ENCODE peak calls at places on chromosomes 11 and 22, in ten cellular contexts. Z is SK-N-SH; X is pancreas; W is CD8-positive, alpha-beta T cell; A is cardiac muscle cell; M is astrocyte; J is fibroblast of lung; H is SJCRH30; Y is Caco-2; P is CD8-positive, alpha-beta memory T cell. R is an unnamed sample. For H3K36me3, the result is how much of the 10 kb centered on the place peaks cover.

GRCh38 chr11:111735262-111736116 is 30.7 kb downstream of the PPP2R1B start:
- DNase-seq in Z (peak), X (peak), W (no peak), A (peak), M (peak), J (peak), H (peak), Y (no peak), P (no peak), R (no peak)

GRCh38 chr22:45503816-45504702 is 1.4 kb downstream of the FBLN1 start:
- DNase-seq in Z (peak), X (no peak), W (no peak), A (peak), M (peak), J (peak), H (peak), Y (no peak), P (no peak), R (no peak)

GRCh38 chr11:10382518-10382917 is 72.5 kb upstream of the AMPD3 start:
- DNase-seq in Z (no peak), X (no peak), W (no peak), A (no peak), M (no peak), J (no peak), H (no peak), Y (peak), P (no peak), R (no peak)

GRCh38 chr11:130781906-130782305 is 134.4 kb downstream of the SNX19 start:
- DNase-seq in Z (no peak), X (no peak), W (no peak), A (no peak), M (peak), J (peak), H (no peak), Y (no peak), P (no peak), R (no peak)

GRCh38 chr11:1344056-1344635 is 34.7 kb upstream of the TOLLIP start:
- DNase-seq in Z (no peak), X (no peak), W (no peak), A (no peak), M (no peak), J (no peak), H (no peak), Y (no peak), P (no peak), R (no peak)

GRCh38 chr11:36065436-36065835 is 121.6 kb downstream of the LDLRAD3 start:
- DNase-seq in Z (no peak), X (no peak), W (no peak), A (peak), M (no peak), J (no peak), H (no peak), Y (no peak), P (no peak), R (no peak)

GRCh38 chr22:21446128-21446826 is 20.9 kb upstream of the TMEM191C start:
- DNase-seq in Z (no peak), X (peak), W (no peak), A (no peak), M (no peak), J (no peak), H (no peak), Y (peak), P (no peak), R (no peak)

GRCh38 chr11:20235164-20235563 is 74.9 kb upstream of the DBX1 start:
- DNase-seq in Z (no peak), X (no peak), W (no peak), A (no peak), M (no peak), J (no peak), H (peak), Y (no peak), P (no peak), R (no peak)

GRCh38 chr11:77197626-77198320 is 69.7 kb downstream of the MYO7A start:
- DNase-seq in Z (no peak), X (no peak), W (no peak), A (no peak), M (no peak), J (no peak), H (no peak), Y (no peak), P (peak), R (no peak)

GRCh38 chr11:109423114-109423859 is 1.3 kb downstream of the C11orf87 start:
- DNase-seq in Z (peak), X (no peak), W (no peak), A (peak), M (no peak), J (peak), H (no peak), Y (no peak), P (no peak), R (peak)

GRCh38 chr11:124082371-124082770 is 32.9 kb upstream of the VWA5A start:
- DNase-seq in Z (no peak), X (no peak), W (no peak), A (no peak), M (no peak), J (no peak), H (no peak), Y (no peak), P (no peak), R (no peak)

DNA sequence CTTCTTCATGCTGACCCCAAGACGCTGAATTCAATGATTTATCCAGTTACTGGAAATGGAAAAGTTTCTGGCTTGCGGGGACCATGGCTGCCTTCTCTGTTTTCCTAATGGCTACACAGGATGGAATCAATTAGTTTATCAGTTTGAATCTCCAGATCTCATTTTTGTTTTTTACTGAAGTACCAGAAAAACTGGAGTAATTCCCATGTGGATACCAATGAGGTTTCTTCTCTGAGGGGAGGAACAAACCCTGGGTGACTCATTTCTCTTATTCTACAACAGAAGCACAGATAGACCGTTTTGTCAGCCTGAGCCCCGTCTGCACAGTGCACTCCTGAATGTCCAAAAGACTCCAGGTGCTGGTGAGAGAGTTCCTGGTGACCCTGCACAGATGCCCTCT is 3.4 kb downstream of the ZNF195 start:
- DNase-seq in Z (peak), X (no peak), W (no peak), A (peak), M (peak), J (no peak), H (no peak), Y (no peak), P (no peak), R (no peak)
- H3K36me3 ChIP-seq in Z (half or more), X (under half), W (under half), A (under half), M (under half), J (under half), H (half or more), Y (under half), P (under half), R (under half)

GRCh38 chr22:33272180-33272579 is 214.0 kb upstream of the SYN3 start:
- DNase-seq in Z (no peak), X (peak), W (no peak), A (no peak), M (no peak), J (no peak), H (no peak), Y (no peak), P (no peak), R (no peak)
- H3K4me3 ChIP-seq in Z (no peak), X (no peak), W (no peak), A (no peak), M (no peak), J (no peak), H (no peak), Y (no peak), P (no peak), R (peak)

GRCh38 chr11:3747704-3748103 is 49.6 kb downstream of the NUP98 start:
- DNase-seq in Z (no peak), X (no peak), W (no peak), A (peak), M (peak), J (peak), H (no peak), Y (no peak), P (no peak), R (no peak)
- H3K36me3 ChIP-seq in Z (half or more), X (under half), W (under half), A (half or more), M (under half), J (under half), H (half or more), Y (under half), P (under half), R (under half)

DNA sequence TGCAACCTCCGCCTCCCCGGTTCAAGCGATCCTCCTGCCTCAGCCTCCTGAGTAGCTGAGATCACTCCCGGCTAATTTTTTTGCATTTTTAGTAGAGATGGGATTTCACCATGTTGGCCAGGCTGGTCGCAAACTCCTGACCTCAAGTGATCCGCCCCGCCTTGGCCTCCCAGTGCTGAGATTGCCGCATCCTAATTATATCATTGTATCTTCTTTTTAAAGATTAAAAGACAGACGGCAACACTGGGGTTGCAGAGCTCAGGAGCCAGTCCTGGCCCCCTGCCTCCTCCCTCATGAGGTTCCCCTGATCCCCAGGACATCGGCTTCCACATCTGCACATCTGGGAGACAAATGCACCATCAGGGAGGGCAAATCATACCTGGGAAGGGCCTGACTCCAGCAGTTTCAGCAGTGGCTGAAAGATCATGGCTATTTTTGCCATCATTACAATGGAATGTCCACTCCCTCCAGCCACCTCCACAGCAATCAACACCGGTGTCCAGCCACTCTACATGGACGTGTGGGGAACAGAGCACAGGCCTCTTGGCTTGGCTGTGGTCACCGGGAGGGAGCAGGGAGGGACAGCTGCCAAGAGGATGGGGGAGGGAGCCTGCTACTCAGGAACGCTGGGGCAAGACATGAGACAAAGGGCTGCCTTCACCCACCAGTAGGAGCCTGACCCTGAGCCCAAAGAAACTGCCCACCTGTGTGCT is 9.2 kb upstream of the CELSR1 start:
- DNase-seq in Z (no peak), X (peak), W (no peak), A (peak), M (peak), J (peak), H (peak), Y (no peak), P (no peak), R (no peak)
- H3K4me3 ChIP-seq in Z (no peak), X (no peak), W (no peak), A (no peak), M (no peak), J (no peak), H (no peak), Y (no peak), P (no peak), R (no peak)

GRCh38 chr22:24066872-24067271 is 55.8 kb downstream of the CABIN1 start:
- DNase-seq in Z (no peak), X (no peak), W (no peak), A (no peak), M (no peak), J (no peak), H (no peak), Y (no peak), P (no peak), R (no peak)

GRCh38 chr22:24067587-24068376 is 56.7 kb downstream of the CABIN1 start:
- DNase-seq in Z (no peak), X (peak), W (no peak), A (no peak), M (no peak), J (no peak), H (no peak), Y (no peak), P (no peak), R (no peak)

GRCh38 chr22:24068377-24068680 is 57.2 kb downstream of the CABIN1 start:
- DNase-seq in Z (no peak), X (no peak), W (no peak), A (no peak), M (no peak), J (no peak), H (peak), Y (no peak), P (no peak), R (no peak)

GRCh38 chr22:24063986-24064385 is 52.9 kb downstream of the CABIN1 start:
- DNase-seq in Z (no peak), X (no peak), W (no peak), A (no peak), M (no peak), J (no peak), H (no peak), Y (no peak), P (peak), R (no peak)

DNA sequence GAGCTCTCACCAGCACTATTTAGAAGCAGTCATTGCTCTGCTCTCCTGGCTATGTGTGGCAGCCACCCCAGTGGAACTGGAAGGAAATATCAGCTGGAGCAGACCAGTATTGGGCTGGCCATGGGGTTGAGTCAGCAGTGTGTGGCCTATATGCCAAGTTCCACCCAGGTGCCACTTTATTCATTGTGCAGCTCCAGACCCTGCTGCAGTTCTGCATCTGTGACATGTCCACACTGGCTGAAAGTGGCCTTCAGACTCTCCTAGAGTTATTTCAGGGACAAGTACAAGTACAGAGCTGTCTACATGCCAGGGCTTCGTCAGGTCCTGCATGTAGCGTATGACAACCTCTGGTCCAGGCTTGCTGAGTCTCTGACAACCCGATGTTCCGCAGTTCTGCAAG is 55.2 kb downstream of the CABIN1 start:
- DNase-seq in Z (no peak), X (no peak), W (no peak), A (no peak), M (no peak), J (no peak), H (no peak), Y (no peak), P (peak), R (no peak)
- H3K36me3 ChIP-seq in Z (under half), X (under half), W (under half), A (under half), M (under half), J (under half), H (under half), Y (under half), P (half or more), R (under half)

DNA sequence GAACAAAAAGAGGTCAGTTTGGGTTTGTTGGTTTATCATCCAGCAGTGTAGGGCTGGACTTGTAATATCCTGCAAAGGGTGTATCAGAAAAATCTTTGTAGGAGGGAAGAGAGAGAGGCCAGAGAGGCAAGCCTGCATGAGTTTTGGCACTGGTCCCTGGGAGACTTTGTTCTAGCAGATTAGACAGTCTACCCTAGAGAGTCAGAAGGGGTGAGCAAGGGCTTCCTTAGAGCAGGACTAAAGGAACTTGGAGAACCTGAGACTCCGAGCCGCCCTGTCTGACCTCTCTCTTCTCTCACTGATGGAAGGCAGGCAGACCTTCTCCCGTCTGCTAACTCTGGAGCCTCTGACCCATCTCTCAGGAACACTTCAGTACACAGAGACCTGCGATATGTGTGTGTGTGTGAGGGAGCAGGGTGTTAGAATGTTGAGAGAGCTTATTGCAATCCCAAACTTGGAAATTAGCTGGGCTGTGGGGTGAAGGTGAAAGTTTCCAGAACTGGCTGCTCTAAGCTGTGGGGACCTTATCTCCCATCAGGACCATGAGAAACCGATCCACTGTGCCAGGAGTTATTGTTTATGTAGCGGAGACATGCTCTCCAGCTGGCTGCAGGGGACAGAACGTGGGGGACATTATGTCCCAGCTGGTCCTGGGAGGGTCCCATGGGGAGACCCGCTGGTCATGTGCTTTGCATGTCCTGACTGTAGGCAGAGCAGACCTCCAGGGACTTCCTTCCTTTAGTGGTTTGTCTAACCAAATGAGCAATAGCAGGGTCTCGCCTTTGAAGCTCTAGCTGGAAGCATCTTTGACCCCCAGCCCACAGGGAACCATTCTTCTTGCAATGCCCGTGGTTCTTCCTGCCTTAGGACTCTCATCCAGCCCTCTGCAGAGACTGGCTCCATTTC is 51.1 kb downstream of the TIMP3 start:
- DNase-seq in Z (peak), X (no peak), W (no peak), A (peak), M (no peak), J (peak), H (no peak), Y (no peak), P (no peak), R (no peak)
- H3K4me3 ChIP-seq in Z (no peak), X (no peak), W (no peak), A (no peak), M (no peak), J (no peak), H (no peak), Y (no peak), P (no peak), R (no peak)